ENCODE peak calls at places on chromosomes 7 and 10, in five cellular contexts. A is RWPE1, G is IMR-90, X is ovary, H is lower lobe of right lung. Q is an unnamed sample.

GRCh38 chr7:1481300-1481699 is 22.0 kb upstream of the MICALL2 start:
- DNase-seq in A (no peak), G (no peak), X (no peak), H (no peak), Q (no peak)

GRCh38 chr10:80622153-80622552 is 84.5 kb downstream of the SH2D4B start:
- DNase-seq in A (no peak), G (no peak), X (no peak), H (no peak), Q (no peak)

GRCh38 chr7:8236781-8237407 is 25.1 kb downstream of the ICA1 start:
- DNase-seq in A (no peak), G (no peak), X (no peak), H (no peak), Q (no peak)

GRCh38 chr10:52642208-52642607 is 130.4 kb downstream of the MBL2 start:
- DNase-seq in A (no peak), G (no peak), X (no peak), H (no peak), Q (no peak)

GRCh38 chr10:92972066-92972870 is 88.3 kb upstream of the CYP26C1 start:
- DNase-seq in A (peak), G (peak), X (no peak), H (no peak), Q (peak)

GRCh38 chr7:65798111-65799075 is 74.5 kb upstream of the VKORC1L1 start:
- DNase-seq in A (peak), G (peak), X (no peak), H (no peak), Q (peak)

GRCh38 chr10:116866987-116867595 is 17.8 kb downstream of the ENO4 start:
- DNase-seq in A (no peak), G (peak), X (no peak), H (no peak), Q (peak)

GRCh38 chr10:126455036-126455765 is 66.9 kb upstream of the ADAM12 start:
- DNase-seq in A (no peak), G (no peak), X (no peak), H (no peak), Q (no peak)

GRCh38 chr7:101559586-101559985 is 69.5 kb downstream of the MYL10 start:
- DNase-seq in A (no peak), G (no peak), X (no peak), H (no peak), Q (no peak)

GRCh38 chr10:79449181-79450146 is 4.0 kb upstream of the ZCCHC24 start:
- DNase-seq in A (no peak), G (no peak), X (no peak), H (peak), Q (no peak)

GRCh38 chr7:111752022-111752582 is 189.8 kb upstream of the IMMP2L start:
- DNase-seq in A (peak), G (peak), X (peak), H (peak), Q (peak)

GRCh38 chr10:70537398-70538194 is 59.0 kb downstream of the PALD1 start:
- DNase-seq in A (peak), G (no peak), X (no peak), H (no peak), Q (no peak)

GRCh38 chr10:76202777-76203176 is 771.4 kb downstream of the LRMDA start:
- DNase-seq in A (no peak), G (peak), X (no peak), H (no peak), Q (peak)

GRCh38 chr7:157568785-157569584 is 232.2 kb downstream of the DNAJB6 start:
- DNase-seq in A (no peak), G (no peak), X (peak), H (peak), Q (peak)

GRCh38 chr10:29386347-29386999 is 97.6 kb downstream of the LYZL1 start:
- DNase-seq in A (peak), G (peak), X (no peak), H (no peak), Q (peak)

GRCh38 chr7:26993816-26994810 is 101.7 kb downstream of the HOXA1 start:
- DNase-seq in A (no peak), G (peak), X (no peak), H (no peak), Q (peak)

GRCh38 chr7:24665564-24666294 is 91.5 kb downstream of the GSDME start:
- DNase-seq in A (peak), G (peak), X (no peak), H (no peak), Q (peak)

GRCh38 chr10:34348917-34349509 is 466.1 kb downstream of the PARD3 start:
- DNase-seq in A (no peak), G (no peak), X (no peak), H (no peak), Q (no peak)

DNA sequence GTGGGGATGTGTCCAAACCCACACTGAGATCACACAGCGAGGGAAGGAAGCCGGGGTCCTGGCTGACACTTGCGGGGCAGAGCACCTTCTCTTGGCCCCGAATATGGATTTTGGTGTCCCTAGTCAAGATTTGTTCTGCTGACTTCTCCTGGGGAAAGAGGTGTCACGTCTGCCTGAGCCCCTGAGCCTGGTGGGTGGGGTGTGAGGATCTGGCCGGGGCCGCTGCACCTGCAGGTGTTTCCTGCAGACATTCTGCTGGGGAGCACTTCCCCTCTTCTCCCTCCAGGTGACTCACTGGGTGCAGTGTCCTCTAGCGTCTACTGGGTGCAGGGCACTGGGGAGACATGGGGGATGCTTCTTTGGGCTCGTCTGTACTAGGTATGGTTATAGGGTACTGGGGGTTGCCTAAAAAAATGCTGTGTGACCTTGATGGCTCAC is 99.2 kb downstream of the GRK5 start:
- DNase-seq in A (peak), G (no peak), X (no peak), H (no peak), Q (no peak)
- TF ChIP-seq CTCF in A (peak), G (no peak), X (no peak), H (peak), Q (no peak)

DNA sequence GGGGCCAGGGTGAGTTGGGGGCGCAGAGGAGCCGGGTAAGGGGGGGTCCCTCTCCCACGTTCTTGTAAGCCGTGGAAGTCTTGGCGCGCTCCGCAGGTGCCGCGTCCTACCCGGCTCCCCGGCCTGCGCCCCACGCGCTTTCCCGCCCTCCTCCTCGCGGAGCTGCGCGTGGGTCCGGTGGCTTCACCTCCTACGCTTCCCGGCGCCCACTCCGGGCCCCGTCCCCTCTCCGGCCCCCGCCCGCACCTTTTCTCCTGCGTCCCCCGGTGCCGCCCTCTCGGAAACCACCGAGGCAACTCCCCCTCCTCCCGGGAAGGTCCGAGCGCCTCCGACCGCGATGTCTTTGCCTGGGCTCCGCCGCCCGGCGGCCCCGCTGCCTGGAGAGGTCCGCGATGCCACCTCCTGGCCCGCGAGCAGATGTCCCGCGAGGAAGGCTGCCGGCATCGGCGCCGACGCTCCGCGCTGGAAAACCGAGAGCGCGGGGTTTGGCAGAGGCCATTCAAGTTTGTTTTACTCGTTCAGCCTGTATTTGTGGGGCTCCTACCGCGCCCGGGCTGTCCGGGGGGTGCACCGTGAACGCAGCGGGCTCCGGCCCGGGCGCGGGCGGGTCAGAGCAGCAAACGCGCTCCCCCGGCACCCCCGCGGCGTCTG is 2.4 kb upstream of the NKX6-2 start:
- DNase-seq in A (peak), G (peak), X (no peak), H (no peak), Q (peak)
- TF ChIP-seq CTCF in A (no peak), G (peak), X (no peak), H (no peak), Q (no peak)

GRCh38 chr7:99997545-99998137 is 17.8 kb upstream of the ZKSCAN1 start:
- DNase-seq in A (no peak), G (no peak), X (peak), H (peak), Q (peak)
- TF ChIP-seq CTCF in A (no peak), G (no peak), X (no peak), H (peak), Q (no peak)

GRCh38 chr7:54674891-54675290 is 84.1 kb downstream of the SEC61G start:
- DNase-seq in A (no peak), G (no peak), X (no peak), H (no peak), Q (no peak)

GRCh38 chr7:54680377-54681005 is 78.5 kb downstream of the SEC61G start:
- DNase-seq in A (no peak), G (no peak), X (no peak), H (no peak), Q (no peak)

GRCh38 chr7:54679414-54679813 is 79.6 kb downstream of the SEC61G start:
- DNase-seq in A (no peak), G (no peak), X (no peak), H (no peak), Q (no peak)

DNA sequence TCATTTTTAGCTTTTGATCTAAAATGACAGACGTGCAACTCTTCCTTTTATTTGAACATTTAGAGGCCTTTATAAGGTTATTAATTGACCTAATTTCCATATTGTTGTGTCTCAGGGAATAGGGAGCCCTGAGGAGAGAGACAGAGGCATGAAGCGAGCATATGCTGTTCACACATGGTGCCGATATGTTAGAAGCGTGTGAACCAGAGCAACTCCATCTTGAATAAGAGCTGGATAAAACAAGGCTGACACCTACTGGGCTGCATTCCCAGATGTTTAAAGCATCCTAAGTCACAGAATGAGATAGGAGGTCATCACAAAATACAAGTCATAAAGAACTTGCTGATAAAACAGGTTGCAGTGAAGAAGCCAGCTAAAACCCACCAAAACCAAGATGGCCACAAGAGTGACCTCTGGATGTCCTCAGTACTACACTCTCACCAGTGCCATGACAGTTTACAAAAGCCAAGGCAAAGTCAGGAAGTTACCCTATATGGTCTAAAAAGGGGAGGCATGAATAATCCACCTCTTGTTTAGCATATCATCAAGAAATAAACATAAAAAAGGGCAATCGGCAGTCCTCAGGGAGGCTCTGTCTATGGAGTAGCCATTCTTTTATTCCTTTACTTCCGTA is 80.1 kb downstream of the SEC61G start:
- DNase-seq in A (no peak), G (no peak), X (no peak), H (no peak), Q (no peak)
- TF ChIP-seq CTCF in A (no peak), G (no peak), X (no peak), H (no peak), Q (no peak)

GRCh38 chr7:2518737-2519118 is 846 bp upstream of the LFNG start:
- DNase-seq in A (no peak), G (no peak), X (no peak), H (no peak), Q (no peak)
- TF ChIP-seq CTCF in A (no peak), G (no peak), X (no peak), H (no peak), Q (no peak)